ENCODE peak calls at places on chromosome 4, in five cellular contexts. M, B, T, I and S are unnamed samples.

GRCh38 chr4:182978152-182978827 is 61.1 kb upstream of the DCTD start:
- DNase-seq in I (no peak), B (no peak), T (peak), M (no peak), S (no peak)

GRCh38 chr4:129189630-129190029 is 93.7 kb downstream of the C4orf33 start:
- DNase-seq in T (no peak), B (no peak), M (no peak), I (peak), S (no peak)

GRCh38 chr4:48068182-48068581 is 51.6 kb downstream of the NIPAL1 start:
- DNase-seq in T (no peak), I (no peak), M (no peak), B (no peak), S (no peak)

GRCh38 chr4:128298852-128299251 is 11.2 kb upstream of the PGRMC2 start:
- DNase-seq in M (no peak), B (no peak), T (no peak), I (no peak), S (no peak)

GRCh38 chr4:12446237-12446636 is 1017.5 kb upstream of the HS3ST1 start:
- DNase-seq in T (no peak), I (peak), M (no peak), B (no peak), S (no peak)

GRCh38 chr4:118410143-118410542 is 57.3 kb upstream of the PRSS12 start:
- DNase-seq in B (no peak), I (no peak), T (no peak), M (no peak), S (no peak)

GRCh38 chr4:83255584-83255983 is 29.0 kb downstream of the COQ2 start:
- DNase-seq in I (peak), T (peak), M (no peak), B (no peak), S (no peak)

GRCh38 chr4:110472583-110473329 is 3.2 kb upstream of the ENPEP start:
- DNase-seq in B (no peak), T (no peak), I (peak), M (no peak), S (no peak)

GRCh38 chr4:141339966-141340365 is 119.3 kb downstream of the ZNF330 start:
- DNase-seq in I (no peak), B (no peak), M (no peak), T (no peak), S (no peak)

GRCh38 chr4:54228563-54229501 is at the start of gene PDGFRA:
- DNase-seq in T (no peak), M (no peak), I (peak), B (no peak), S (no peak)